ENCODE peak calls at places on chromosomes 6 and 20, in four cellular contexts. F, G, A and D are unnamed samples.

GRCh38 chr20:37295001-37295400 is 5.5 kb downstream of the MANBAL start:
- DNase-seq in F (peak), G (no peak), A (peak), D (peak)

GRCh38 chr6:2448826-2449571 is 203.6 kb upstream of the GMDS start:
- DNase-seq in F (no peak), G (peak), A (peak), D (peak)

GRCh38 chr6:63565058-63565726 is 7.1 kb upstream of the LOC128125822 start:
- DNase-seq in F (no peak), G (no peak), A (no peak), D (no peak)

GRCh38 chr6:17505767-17506280 is 94.3 kb upstream of the FAM8A1 start:
- DNase-seq in F (no peak), G (no peak), A (no peak), D (no peak)

GRCh38 chr20:47765715-47766594 is 19.3 kb downstream of the SULF2 start:
- DNase-seq in F (no peak), G (peak), A (no peak), D (no peak)

GRCh38 chr6:96014846-96015245 is 928 bp upstream of the FUT9 start:
- DNase-seq in F (no peak), G (peak), A (no peak), D (no peak)

GRCh38 chr6:13818341-13818740 is 4.0 kb upstream of the MCUR1 start:
- DNase-seq in F (no peak), G (no peak), A (no peak), D (no peak)

GRCh38 chr20:62437985-62438384 is 10.6 kb upstream of the RBBP8NL start:
- DNase-seq in F (no peak), G (no peak), A (no peak), D (no peak)

GRCh38 chr6:13794184-13794583 is 20.2 kb downstream of the MCUR1 start:
- DNase-seq in F (peak), G (no peak), A (no peak), D (peak)

GRCh38 chr6:105645166-105645565 is 242.3 kb upstream of the PREP start:
- DNase-seq in F (no peak), G (no peak), A (no peak), D (no peak)

GRCh38 chr6:28207244-28208179 is 17.6 kb upstream of the ZSCAN9 start:
- DNase-seq in F (no peak), G (peak), A (no peak), D (no peak)

GRCh38 chr20:64064145-64064698 is 1.2 kb downstream of the TCEA2 start:
- DNase-seq in F (peak), G (no peak), A (no peak), D (no peak)

GRCh38 chr6:44739163-44739562 is 351.7 kb downstream of the CDC5L start:
- DNase-seq in F (no peak), G (peak), A (no peak), D (no peak)

GRCh38 chr6:111922454-111923297 is 49.4 kb upstream of the FYN start:
- DNase-seq in F (no peak), G (peak), A (no peak), D (peak)

GRCh38 chr6:52063584-52064400 is 23.6 kb downstream of the PKHD1 start:
- DNase-seq in F (no peak), G (peak), A (peak), D (peak)

GRCh38 chr20:63553933-63554290 is at the start of gene FNDC11:
- DNase-seq in F (no peak), G (peak), A (no peak), D (no peak)

GRCh38 chr6:99521557-99522286 is 6.5 kb upstream of the USP45 start:
- DNase-seq in F (peak), G (peak), A (no peak), D (peak)

GRCh38 chr6:63307581-63308246 is 12.1 kb downstream of the LGSN start:
- DNase-seq in F (no peak), G (peak), A (peak), D (peak)

GRCh38 chr6:39678914-39679313 is 46.3 kb downstream of the KIF6 start:
- DNase-seq in F (no peak), G (no peak), A (no peak), D (no peak)

GRCh38 chr6:139290787-139291294 is 957 bp downstream of the TXLNB start:
- DNase-seq in F (no peak), G (peak), A (no peak), D (peak)

GRCh38 chr6:25960689-25961088 is 1.9 kb upstream of the TRIM38 start:
- DNase-seq in F (no peak), G (no peak), A (no peak), D (no peak)

GRCh38 chr20:51749674-51750036 is 18.5 kb downstream of the ATP9A start:
- DNase-seq in F (no peak), G (no peak), A (no peak), D (no peak)

GRCh38 chr6:36130672-36131516 is 581 bp downstream of the MAPK13 start:
- DNase-seq in F (no peak), G (peak), A (no peak), D (no peak)

GRCh38 chr6:165049362-165049761 is 260.0 kb downstream of the C6orf118 start:
- DNase-seq in F (no peak), G (peak), A (no peak), D (no peak)

GRCh38 chr6:157272866-157273755 is 50.2 kb downstream of the TMEM242 start:
- DNase-seq in F (no peak), G (no peak), A (no peak), D (no peak)

GRCh38 chr20:36493013-36493800 is 48.1 kb upstream of the MYL9 start:
- DNase-seq in F (no peak), G (no peak), A (no peak), D (no peak)

GRCh38 chr20:5056801-5057599 is 55.7 kb upstream of the SLC23A2 start:
- DNase-seq in F (no peak), G (no peak), A (peak), D (no peak)

GRCh38 chr20:50399003-50399916 is 110.9 kb upstream of the PTPN1 start:
- DNase-seq in F (no peak), G (no peak), A (no peak), D (no peak)

GRCh38 chr6:161292145-161292544 is 18.3 kb upstream of the AGPAT4 start:
- DNase-seq in F (no peak), G (no peak), A (no peak), D (no peak)

GRCh38 chr6:166999145-166999844 is at the start of gene CEP43:
- DNase-seq in F (peak), G (peak), A (peak), D (peak)

GRCh38 chr20:25000268-25000801 is 7.8 kb upstream of the APMAP start:
- DNase-seq in F (peak), G (no peak), A (no peak), D (peak)

GRCh38 chr6:163738725-163739124 is 324.2 kb downstream of the QKI start:
- DNase-seq in F (no peak), G (no peak), A (no peak), D (no peak)

GRCh38 chr20:53707341-53708102 is 113.9 kb upstream of the ZNF217 start:
- DNase-seq in F (peak), G (no peak), A (no peak), D (no peak)

GRCh38 chr6:74408844-74409243 is 712.8 kb downstream of the CD109 start:
- DNase-seq in F (no peak), G (no peak), A (no peak), D (no peak)